ENCODE peak calls at places on chromosomes 11 and 22, in seven cellular contexts. T is cardiac muscle cell; Z is adipocyte; F is CD8-positive, alpha-beta memory T cell; N is tibial artery; P is iPS DF 6.9; K is effector memory CD4-positive, alpha-beta T cell. W is an unnamed sample. For H3K36me3 and H3K9me3, the result is how much of the 10 kb centered on the place peaks cover.

GRCh38 chr22:35313311-35314121 is 13.8 kb downstream of the TOM1 start:
- DNase-seq in K (no peak), F (peak), N (peak), P (no peak), T (peak), Z (peak), W (no peak)

GRCh38 chr22:50282361-50283144 is 12.4 kb upstream of the MAPK11 start:
- DNase-seq in K (no peak), F (no peak), N (no peak), Z (peak), P (no peak), T (no peak), W (peak)

GRCh38 chr11:86491048-86491447 is 116.4 kb downstream of the CCDC81 start:
- DNase-seq in P (no peak), T (no peak), Z (no peak), N (no peak), K (no peak), F (no peak), W (no peak)

GRCh38 chr11:83157755-83158473 is 983 bp downstream of the PCF11 start:
- DNase-seq in P (no peak), F (peak), Z (peak), K (peak), N (peak), T (peak), W (peak)

GRCh38 chr22:26068571-26068970 is 100.7 kb upstream of the SEZ6L start:
- DNase-seq in Z (no peak), K (no peak), P (no peak), F (no peak), N (no peak), T (no peak), W (no peak)

GRCh38 chr11:128304666-128305485 is 282.5 kb downstream of the ETS1 start:
- DNase-seq in T (no peak), Z (no peak), N (no peak), F (no peak), K (no peak), P (no peak), W (no peak)

GRCh38 chr11:123653405-123653996 is 923 bp downstream of the SCN3B start:
- DNase-seq in P (no peak), F (no peak), Z (no peak), N (no peak), K (no peak), T (no peak), W (no peak)

GRCh38 chr11:45079943-45080719 is 66.3 kb upstream of the PRDM11 start:
- DNase-seq in N (no peak), T (no peak), Z (no peak), P (no peak), F (peak), K (peak), W (no peak)

GRCh38 chr11:93741882-93742226 is 382 bp downstream of the C11orf54 start:
- DNase-seq in K (no peak), N (no peak), Z (no peak), T (no peak), P (no peak), F (no peak), W (peak)

GRCh38 chr11:19512621-19513020 is 200.0 kb upstream of the NAV2 start:
- DNase-seq in P (no peak), T (no peak), Z (no peak), N (no peak), F (no peak), K (no peak), W (no peak)

GRCh38 chr22:39166547-39166946 is 14.1 kb upstream of the CBX7 start:
- DNase-seq in P (no peak), Z (no peak), K (no peak), F (no peak), T (no peak), N (no peak), W (no peak)

GRCh38 chr22:39896313-39896996 is 2.9 kb upstream of the ENTHD1 start:
- DNase-seq in K (no peak), P (no peak), T (no peak), F (no peak), Z (no peak), N (no peak), W (no peak)

GRCh38 chr11:46001427-46002049 is 79.1 kb downstream of the LARGE2 start:
- DNase-seq in P (peak), Z (peak), N (no peak), K (no peak), T (no peak), F (no peak), W (no peak)

GRCh38 chr22:17891427-17892167 is 117.3 kb upstream of the BID start:
- DNase-seq in Z (no peak), F (no peak), P (no peak), N (no peak), K (no peak), T (peak), W (no peak)

GRCh38 chr11:22340803-22341581 is 2.8 kb downstream of the SLC17A6 start:
- DNase-seq in P (no peak), N (no peak), Z (no peak), F (no peak), T (peak), K (no peak), W (no peak)

GRCh38 chr11:75771646-75772410 is 3.2 kb downstream of the DGAT2 start:
- DNase-seq in T (no peak), K (no peak), N (peak), Z (peak), F (no peak), P (no peak), W (peak)

GRCh38 chr11:130528862-130529261 is 80.4 kb downstream of the ADAMTS15 start:
- DNase-seq in T (no peak), Z (no peak), N (no peak), P (no peak), K (no peak), F (no peak), W (no peak)

GRCh38 chr22:39778055-39778454 is 115.5 kb downstream of the ENTHD1 start:
- DNase-seq in N (no peak), T (no peak), Z (no peak), K (no peak), P (no peak), F (no peak), W (no peak)

GRCh38 chr11:44535201-44535980 is 30.1 kb upstream of the CD82 start:
- DNase-seq in Z (no peak), T (no peak), P (no peak), K (no peak), N (no peak), F (no peak), W (no peak)

GRCh38 chr11:12269104-12269441 is 108.3 kb upstream of the PARVA start:
- DNase-seq in P (no peak), N (no peak), Z (peak), T (no peak), K (no peak), F (no peak), W (peak)

GRCh38 chr11:26621147-26621546 is 49.1 kb upstream of the MUC15 start:
- DNase-seq in K (no peak), P (no peak), Z (peak), N (no peak), F (no peak), T (no peak), W (no peak)

GRCh38 chr22:20741008-20741633 is 32.8 kb upstream of the SERPIND1 start:
- DNase-seq in K (no peak), Z (no peak), T (no peak), F (no peak), P (no peak), N (no peak), W (no peak)

GRCh38 chr11:11491589-11491988 is 130.2 kb downstream of the GALNT18 start:
- DNase-seq in Z (no peak), P (no peak), F (no peak), T (no peak), K (no peak), N (no peak), W (no peak)

GRCh38 chr11:11978792-11979486 is 29.5 kb downstream of the DKK3 start:
- DNase-seq in N (peak), F (no peak), K (no peak), P (no peak), T (no peak), Z (peak), W (no peak)

GRCh38 chr11:78417888-78418583 is 416 bp upstream of the GAB2 start:
- DNase-seq in P (no peak), Z (peak), F (peak), K (peak), T (peak), N (peak), W (peak)

GRCh38 chr22:45885941-45886395 is 91.0 kb downstream of the WNT7B start:
- DNase-seq in Z (no peak), K (no peak), T (no peak), N (no peak), P (no peak), F (peak), W (no peak)

GRCh38 chr11:110200241-110200640 is 96.2 kb downstream of the RDX start:
- DNase-seq in F (no peak), N (no peak), K (no peak), P (no peak), T (no peak), Z (no peak), W (peak)

GRCh38 chr11:66367561-66368312 is 3.8 kb downstream of the SLC29A2 start:
- DNase-seq in N (no peak), T (no peak), F (no peak), K (no peak), Z (no peak), P (no peak), W (no peak)

DNA sequence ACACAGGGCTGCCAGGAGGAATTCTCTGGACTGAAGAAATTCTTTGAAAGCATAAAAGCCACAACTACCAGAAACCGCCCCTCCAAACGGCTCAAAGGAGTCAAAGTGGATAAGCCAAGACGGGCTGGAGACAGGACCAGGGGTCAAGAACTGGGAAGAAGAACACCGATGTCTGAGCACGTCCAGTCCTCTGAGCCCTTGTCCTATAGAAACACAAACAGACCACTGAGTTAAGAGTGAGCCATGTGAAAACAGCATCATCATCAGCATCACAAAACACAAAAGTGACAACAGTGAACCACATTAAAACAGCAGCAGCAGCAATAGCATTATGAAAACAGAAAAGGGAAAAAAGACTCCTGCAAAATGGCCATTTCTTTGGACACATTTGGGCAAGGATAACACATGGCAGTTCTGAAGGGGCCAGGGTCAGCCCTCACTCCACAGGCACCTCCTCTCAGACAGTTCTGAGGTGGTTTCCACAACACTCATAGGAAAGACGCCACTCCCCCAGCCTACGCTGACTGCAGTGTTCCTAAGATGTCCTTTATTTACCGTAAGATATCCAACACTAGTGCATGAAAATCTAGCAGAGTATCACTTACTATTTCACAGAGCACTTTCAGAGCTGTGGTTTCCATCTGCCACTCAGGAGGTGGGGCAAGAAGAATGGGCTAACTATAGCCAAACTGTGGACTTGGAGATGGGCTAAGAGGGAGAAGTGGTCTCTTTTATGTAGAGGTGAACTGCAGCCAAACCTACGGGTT is 28.6 kb upstream of the YPEL1 start:
- DNase-seq in F (no peak), N (no peak), K (no peak), Z (no peak), T (no peak), P (no peak), W (no peak)
- H3K36me3 ChIP-seq in F (under half), N (half or more), K (half or more), Z (half or more), T (half or more), P (under half), W (half or more)

DNA sequence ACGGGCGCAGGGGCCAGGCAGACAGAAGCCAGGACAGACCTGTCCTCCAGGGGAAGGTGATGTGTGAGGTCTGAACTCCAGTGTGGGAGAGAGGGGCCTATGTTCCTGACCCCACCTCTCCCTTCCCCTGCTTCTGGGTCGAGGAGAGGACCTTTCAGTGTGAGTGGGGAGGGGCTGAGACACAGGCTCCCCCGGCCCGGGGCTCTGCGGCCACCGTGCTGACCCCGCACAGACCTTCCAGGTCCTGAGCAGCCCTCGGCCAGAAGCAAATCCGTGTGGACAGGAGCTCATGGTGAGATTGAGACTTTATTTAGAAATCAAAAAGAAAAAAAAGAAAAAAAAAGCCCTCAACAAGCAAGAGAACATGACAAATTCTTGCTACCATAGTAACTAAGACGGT is 680.5 kb downstream of the BRD1 start:
- DNase-seq in N (no peak), Z (no peak), F (no peak), P (no peak), K (no peak), T (no peak), W (no peak)
- H3K9me3 ChIP-seq in N (under half), Z (under half), F (under half), P (under half), K (under half), T (under half), W (under half)

DNA sequence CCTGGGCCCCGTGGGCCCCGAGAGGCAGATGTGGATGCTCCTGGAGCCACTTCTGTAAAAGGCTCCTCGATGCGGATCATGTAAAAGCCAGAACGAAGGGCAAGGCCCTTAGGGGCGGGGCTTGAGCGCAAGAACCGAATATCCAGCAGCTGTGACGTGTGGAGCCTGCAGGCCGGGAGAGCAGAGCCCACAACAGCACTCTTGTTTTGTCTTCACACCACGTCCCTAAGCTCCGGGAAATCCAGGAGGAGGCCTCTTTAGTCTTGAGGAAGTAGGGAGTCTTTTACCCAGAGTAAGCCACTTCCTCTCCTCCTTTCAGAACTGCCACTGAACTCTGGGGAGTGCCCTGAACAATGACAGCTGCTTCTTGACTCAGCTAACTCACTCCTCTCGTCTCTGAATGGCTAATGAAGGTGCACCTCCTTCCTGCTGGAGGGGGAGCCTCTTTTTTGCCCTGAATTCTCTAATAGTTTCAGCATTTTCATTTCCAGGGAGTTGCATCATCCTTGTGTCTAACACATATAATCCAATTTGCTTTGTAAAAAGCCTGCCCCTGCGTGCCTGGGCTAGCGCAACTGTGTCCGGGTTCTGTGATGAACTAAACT is 12.5 kb downstream of the L3MBTL2 start:
- DNase-seq in P (no peak), K (no peak), F (no peak), N (peak), T (no peak), Z (peak), W (peak)
- H3K36me3 ChIP-seq in P (under half), K (under half), F (under half), N (half or more), T (under half), Z (under half), W (under half)

DNA sequence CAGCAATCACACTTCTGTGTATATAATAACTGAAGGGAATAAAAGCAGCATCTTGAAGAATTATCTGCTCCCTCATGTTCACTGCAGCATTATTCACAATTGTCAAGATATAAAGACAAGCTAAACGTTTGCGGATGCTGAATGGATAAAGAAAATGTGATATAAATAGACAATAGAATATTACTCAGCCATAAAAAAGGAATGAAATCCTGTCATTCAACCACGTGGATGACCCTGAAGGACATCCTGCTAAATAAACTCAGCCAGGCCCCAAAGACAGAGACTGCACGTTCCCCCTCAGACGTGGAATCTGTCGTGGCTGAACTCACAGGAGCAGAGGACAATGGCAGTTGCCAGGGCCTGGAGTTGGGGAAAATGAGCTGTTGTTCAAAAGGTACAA is 9.6 kb downstream of the ZNF195 start:
- DNase-seq in F (no peak), Z (no peak), P (no peak), K (no peak), N (no peak), T (no peak), W (no peak)
- H3K9me3 ChIP-seq in F (under half), Z (half or more), P (under half), K (under half), N (under half), T (under half), W (under half)

GRCh38 chr22:41248314-41248713 is 7.6 kb upstream of the CHADL start:
- DNase-seq in P (no peak), N (no peak), Z (no peak), T (no peak), F (no peak), K (no peak), W (no peak)
- H3K36me3 ChIP-seq in P (half or more), N (half or more), Z (half or more), T (under half), F (under half), K (half or more), W (half or more)

DNA sequence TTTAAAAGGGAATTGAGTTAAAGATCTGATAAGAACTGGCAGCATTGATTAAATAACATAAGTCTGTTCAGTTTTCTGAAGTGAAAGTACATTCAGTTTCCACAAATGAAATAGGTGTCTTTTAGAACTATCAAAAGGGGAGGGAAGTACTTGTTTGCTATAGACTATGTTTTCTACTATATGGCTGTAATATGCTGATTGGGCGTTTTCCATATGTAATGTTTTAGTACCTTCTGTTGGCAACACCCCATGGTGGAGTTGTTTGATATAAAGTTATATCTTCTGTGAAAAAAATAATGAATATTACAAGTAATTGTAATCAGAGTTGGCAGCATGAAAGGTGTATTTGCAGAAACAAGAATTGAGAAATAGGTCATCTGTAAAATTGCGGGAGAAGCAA is 237.6 kb downstream of the JRKL start:
- DNase-seq in P (no peak), K (no peak), Z (no peak), N (no peak), F (no peak), T (no peak), W (no peak)
- H3K9me3 ChIP-seq in P (under half), K (under half), Z (under half), N (under half), F (under half), T (under half), W (under half)

DNA sequence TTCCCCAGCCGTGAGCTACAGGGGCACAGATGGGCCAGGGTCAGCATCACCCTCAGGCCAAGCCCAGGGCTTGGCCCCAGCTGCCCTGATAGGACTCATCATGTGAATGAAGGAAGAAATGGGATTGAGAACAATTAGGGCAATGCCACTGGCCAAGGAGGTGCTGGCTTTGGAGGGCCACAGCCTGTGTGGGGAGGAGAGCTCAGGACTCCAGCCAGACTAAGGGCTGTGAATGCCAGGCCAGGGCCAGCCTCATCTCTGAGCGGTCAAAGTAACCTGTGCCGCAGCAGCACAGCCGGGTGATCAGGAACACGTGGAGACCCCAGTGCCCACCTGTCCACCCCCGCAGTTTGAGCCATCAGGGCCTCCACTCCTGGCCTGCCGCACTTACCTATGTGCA is 10.1 kb downstream of the CHID1 start:
- DNase-seq in K (no peak), N (no peak), P (no peak), Z (no peak), F (no peak), T (no peak), W (no peak)
- H3K36me3 ChIP-seq in K (half or more), N (half or more), P (half or more), Z (half or more), F (under half), T (under half), W (half or more)

GRCh38 chr11:73359341-73359740 is 16.9 kb upstream of the RELT start:
- DNase-seq in P (no peak), T (no peak), K (no peak), Z (no peak), F (no peak), N (peak), W (no peak)

GRCh38 chr11:73359930-73360742 is 16.1 kb upstream of the RELT start:
- DNase-seq in P (no peak), T (peak), Z (no peak), F (no peak), K (no peak), N (no peak), W (no peak)

GRCh38 chr11:73363147-73363546 is 13.1 kb upstream of the RELT start:
- DNase-seq in F (no peak), T (no peak), P (no peak), Z (no peak), K (no peak), N (no peak), W (no peak)

GRCh38 chr11:73361953-73362776 is 14.0 kb upstream of the RELT start:
- DNase-seq in Z (no peak), K (no peak), P (no peak), F (no peak), T (no peak), N (no peak), W (no peak)

DNA sequence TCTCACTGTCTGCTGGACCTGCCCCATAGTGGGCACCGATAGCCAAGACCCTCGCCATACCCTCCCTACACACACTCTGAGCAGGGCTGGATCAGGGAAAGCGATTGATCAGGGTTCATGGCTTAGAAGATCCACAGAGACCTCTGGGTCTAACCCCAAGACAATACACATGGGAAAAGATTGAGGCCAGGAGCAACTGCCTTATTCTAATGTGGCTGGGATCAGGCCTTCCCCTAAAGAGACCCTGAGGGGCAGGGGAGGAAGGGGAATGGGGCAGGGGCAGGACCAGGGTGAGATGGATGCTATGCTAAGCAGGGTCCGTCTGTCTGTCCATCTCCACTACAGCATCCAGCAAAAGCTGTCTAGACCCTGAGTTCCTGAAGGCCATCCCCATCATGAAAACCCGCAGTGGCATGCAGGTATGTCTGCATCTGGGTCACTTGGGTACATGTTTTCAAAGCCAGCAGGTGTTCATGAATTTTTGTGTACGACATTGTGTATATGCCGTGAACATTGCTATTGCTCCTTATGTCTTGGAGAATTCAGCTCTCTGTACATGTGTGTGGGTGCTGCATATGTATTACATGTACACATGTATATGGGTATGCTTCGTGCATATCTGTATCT is 15.3 kb upstream of the RELT start:
- DNase-seq in K (no peak), P (no peak), T (no peak), F (no peak), N (no peak), Z (no peak), W (no peak)
- H3K9me3 ChIP-seq in K (under half), P (under half), T (under half), F (under half), N (under half), Z (under half), W (under half)

W was measured in lung.